ENCODE peak calls at places on chromosome 5, in four cellular contexts. One of them, this sample, is unnamed.

GRCh38 chr5:77316871-77317661 is 106.6 kb downstream of the PDE8B start:
- DNase-seq in IMR-90: peak
- DNase-seq in activated CD4-positive, alpha-beta memory T cell treated with anti-CD3 and anti-CD28 coated beads for 36 hours: no peak
- DNase-seq in stimulated activated CD4-positive, alpha-beta T cell treated with anti-CD3 and anti-CD28 coated beads, Interleukin-12 subunit alpha, Interleukin-12 subunit beta, amount 100 ng/mL, for 24 hours: no peak
- DNase-seq in this sample: no peak

GRCh38 chr5:142864293-142865260 is 94.4 kb downstream of the ARHGAP26 start:
- DNase-seq in IMR-90: no peak
- DNase-seq in activated CD4-positive, alpha-beta memory T cell treated with anti-CD3 and anti-CD28 coated beads for 36 hours: no peak
- DNase-seq in stimulated activated CD4-positive, alpha-beta T cell treated with anti-CD3 and anti-CD28 coated beads, Interleukin-12 subunit alpha, Interleukin-12 subunit beta, amount 100 ng/mL, for 24 hours: no peak
- DNase-seq in this sample: no peak

GRCh38 chr5:34415559-34416198 is 240.4 kb upstream of the RAI14 start:
- DNase-seq in IMR-90: peak
- DNase-seq in activated CD4-positive, alpha-beta memory T cell treated with anti-CD3 and anti-CD28 coated beads for 36 hours: no peak
- DNase-seq in stimulated activated CD4-positive, alpha-beta T cell treated with anti-CD3 and anti-CD28 coated beads, Interleukin-12 subunit alpha, Interleukin-12 subunit beta, amount 100 ng/mL, for 24 hours: no peak
- DNase-seq in this sample: no peak

GRCh38 chr5:141734501-141735231 is 52.6 kb upstream of the ARAP3 start:
- DNase-seq in IMR-90: peak
- DNase-seq in activated CD4-positive, alpha-beta memory T cell treated with anti-CD3 and anti-CD28 coated beads for 36 hours: peak
- DNase-seq in stimulated activated CD4-positive, alpha-beta T cell treated with anti-CD3 and anti-CD28 coated beads, Interleukin-12 subunit alpha, Interleukin-12 subunit beta, amount 100 ng/mL, for 24 hours: peak
- DNase-seq in this sample: peak

GRCh38 chr5:32147236-32147635 is 26.9 kb downstream of the GOLPH3 start:
- DNase-seq in IMR-90: no peak
- DNase-seq in activated CD4-positive, alpha-beta memory T cell treated with anti-CD3 and anti-CD28 coated beads for 36 hours: no peak
- DNase-seq in stimulated activated CD4-positive, alpha-beta T cell treated with anti-CD3 and anti-CD28 coated beads, Interleukin-12 subunit alpha, Interleukin-12 subunit beta, amount 100 ng/mL, for 24 hours: no peak
- DNase-seq in this sample: no peak

GRCh38 chr5:41878173-41878572 is 7.9 kb upstream of the OXCT1 start:
- DNase-seq in IMR-90: no peak
- DNase-seq in activated CD4-positive, alpha-beta memory T cell treated with anti-CD3 and anti-CD28 coated beads for 36 hours: no peak
- DNase-seq in stimulated activated CD4-positive, alpha-beta T cell treated with anti-CD3 and anti-CD28 coated beads, Interleukin-12 subunit alpha, Interleukin-12 subunit beta, amount 100 ng/mL, for 24 hours: no peak
- DNase-seq in this sample: no peak

GRCh38 chr5:153256-153655 is 38.0 kb upstream of the LRRC14B start:
- DNase-seq in IMR-90: peak
- DNase-seq in activated CD4-positive, alpha-beta memory T cell treated with anti-CD3 and anti-CD28 coated beads for 36 hours: no peak
- DNase-seq in stimulated activated CD4-positive, alpha-beta T cell treated with anti-CD3 and anti-CD28 coated beads, Interleukin-12 subunit alpha, Interleukin-12 subunit beta, amount 100 ng/mL, for 24 hours: no peak
- DNase-seq in this sample: no peak

GRCh38 chr5:142326480-142326938 is 1.7 kb upstream of the SPRY4 start:
- DNase-seq in IMR-90: no peak
- DNase-seq in activated CD4-positive, alpha-beta memory T cell treated with anti-CD3 and anti-CD28 coated beads for 36 hours: no peak
- DNase-seq in stimulated activated CD4-positive, alpha-beta T cell treated with anti-CD3 and anti-CD28 coated beads, Interleukin-12 subunit alpha, Interleukin-12 subunit beta, amount 100 ng/mL, for 24 hours: no peak
- DNase-seq in this sample: no peak

GRCh38 chr5:120151181-120151580 is 312.9 kb upstream of the PRR16 start:
- DNase-seq in IMR-90: peak
- DNase-seq in activated CD4-positive, alpha-beta memory T cell treated with anti-CD3 and anti-CD28 coated beads for 36 hours: no peak
- DNase-seq in stimulated activated CD4-positive, alpha-beta T cell treated with anti-CD3 and anti-CD28 coated beads, Interleukin-12 subunit alpha, Interleukin-12 subunit beta, amount 100 ng/mL, for 24 hours: no peak
- DNase-seq in this sample: no peak

GRCh38 chr5:132530946-132531345 is 12.4 kb downstream of the IL5 start:
- DNase-seq in IMR-90: no peak
- DNase-seq in activated CD4-positive, alpha-beta memory T cell treated with anti-CD3 and anti-CD28 coated beads for 36 hours: no peak
- DNase-seq in stimulated activated CD4-positive, alpha-beta T cell treated with anti-CD3 and anti-CD28 coated beads, Interleukin-12 subunit alpha, Interleukin-12 subunit beta, amount 100 ng/mL, for 24 hours: no peak
- DNase-seq in this sample: no peak

GRCh38 chr5:137440800-137441199 is 58.3 kb downstream of the SPOCK1 start:
- DNase-seq in IMR-90: no peak
- DNase-seq in activated CD4-positive, alpha-beta memory T cell treated with anti-CD3 and anti-CD28 coated beads for 36 hours: no peak
- DNase-seq in stimulated activated CD4-positive, alpha-beta T cell treated with anti-CD3 and anti-CD28 coated beads, Interleukin-12 subunit alpha, Interleukin-12 subunit beta, amount 100 ng/mL, for 24 hours: no peak
- DNase-seq in this sample: no peak